ENCODE peak calls at places on chromosomes 5 and 9, in five cellular contexts. T is body of pancreas, F is heart left ventricle, J is astrocyte of the spinal cord, E is brain microvascular endothelial cell. M is an unnamed sample.

GRCh38 chr9:134871941-134872340 is 8.7 kb upstream of the FCN2 start:
- DNase-seq in J (peak; percentile 43), F (no peak), T (no peak), E (no peak), M (no peak)

GRCh38 chr9:121626012-121626411 is 25.4 kb upstream of the DAB2IP start:
- DNase-seq in T (no peak), F (no peak), E (no peak), J (no peak), M (no peak)

GRCh38 chr9:97319380-97319779 is 11.9 kb downstream of the CCDC180 start:
- DNase-seq in J (no peak), T (no peak), E (no peak), F (no peak), M (no peak)

GRCh38 chr9:130298663-130299279 is 33.2 kb downstream of the HMCN2 start:
- DNase-seq in J (no peak), E (no peak), T (no peak), F (peak; percentile 45), M (no peak)

GRCh38 chr9:92984976-92985375 is 37.7 kb downstream of the FGD3 start:
- DNase-seq in F (no peak), T (no peak), E (no peak), J (no peak), M (no peak)

GRCh38 chr5:2330325-2330724 is 421.2 kb downstream of the IRX2 start:
- DNase-seq in F (no peak), T (no peak), E (no peak), J (no peak), M (no peak)

GRCh38 chr9:108444400-108445358 is 411.1 kb downstream of the ACTL7B start:
- DNase-seq in T (peak; percentile 2), J (peak; percentile 86), E (peak; percentile 86), F (no peak), M (peak; percentile 97)

GRCh38 chr5:180976518-180976917 is 12.1 kb upstream of the BTNL3 start:
- DNase-seq in F (no peak), T (no peak), J (no peak), E (no peak), M (no peak)

GRCh38 chr5:68924490-68925145 is 169.2 kb upstream of the SLC30A5 start:
- DNase-seq in F (no peak), T (peak; percentile 67), E (peak; percentile 79), J (peak; percentile 46), M (peak; percentile 84)

GRCh38 chr9:114769664-114770063 is 36.2 kb downstream of the TNFSF15 start:
- DNase-seq in E (no peak), J (peak; percentile 42), F (no peak), T (no peak), M (peak; percentile 33)

GRCh38 chr9:88672874-88673695 is 138.1 kb downstream of the NXNL2 start:
- DNase-seq in J (no peak), F (no peak), T (no peak), E (no peak), M (no peak)

GRCh38 chr5:119257613-119258012 is 98.2 kb upstream of the TNFAIP8 start:
- DNase-seq in J (no peak), F (no peak), T (no peak), E (no peak), M (no peak)

GRCh38 chr5:6551287-6551954 is 81.4 kb downstream of the NSUN2 start:
- DNase-seq in T (no peak), E (peak; percentile 10), J (peak; percentile 48), F (no peak), M (peak; percentile 35)

GRCh38 chr5:11588803-11589202 is 315.4 kb downstream of the CTNND2 start:
- DNase-seq in E (no peak), T (no peak), J (peak; percentile 23), F (no peak), M (no peak)

GRCh38 chr5:77727190-77727589 is 48.9 kb downstream of the TBCA start:
- DNase-seq in T (no peak), E (no peak), J (no peak), F (no peak), M (no peak)

GRCh38 chr5:141186897-141187512 is at the start of gene PCDHB9:
- DNase-seq in E (no peak), J (no peak), F (no peak), T (peak; percentile 15), M (peak; percentile 8)

DNA sequence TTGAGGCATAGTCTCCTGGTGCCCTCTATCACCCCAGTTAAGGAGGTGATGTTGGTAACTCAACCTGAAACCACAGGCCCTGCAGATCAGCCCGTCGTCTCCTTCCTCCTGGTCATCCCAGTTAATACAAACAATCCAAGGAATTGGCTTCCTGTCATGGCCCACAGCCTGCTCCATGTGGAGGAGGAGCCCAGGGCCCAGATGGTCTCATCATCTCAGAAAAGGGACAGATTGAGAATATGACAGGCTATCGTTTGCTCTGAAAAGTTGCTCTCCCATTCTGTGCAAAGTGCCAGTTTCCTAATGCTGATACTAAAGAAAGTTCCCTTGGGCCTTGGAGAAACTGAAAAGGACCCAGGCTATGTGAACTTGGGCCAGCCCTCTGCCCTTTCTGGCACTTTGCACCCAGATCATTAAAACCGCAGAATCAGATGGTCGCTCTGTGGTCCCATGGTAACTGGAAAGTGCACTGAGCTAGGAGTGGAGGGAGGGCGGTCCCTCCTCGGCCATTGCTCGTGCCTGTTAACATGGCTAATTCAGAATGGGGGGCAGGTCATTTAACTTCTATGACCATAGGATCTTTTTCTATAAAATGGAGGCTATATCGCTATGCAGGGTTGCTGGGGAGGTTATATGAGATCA is 685 bp upstream of the SPAAR start:
- DNase-seq in J (no peak), E (no peak), F (no peak), T (no peak), M (no peak)
- H3K4me3 ChIP-seq in J (no peak overlapping the region), E (no peak overlapping the region), F (peak overlapping the region; percentile 52), T (no peak overlapping the region), M (no peak overlapping the region)

DNA sequence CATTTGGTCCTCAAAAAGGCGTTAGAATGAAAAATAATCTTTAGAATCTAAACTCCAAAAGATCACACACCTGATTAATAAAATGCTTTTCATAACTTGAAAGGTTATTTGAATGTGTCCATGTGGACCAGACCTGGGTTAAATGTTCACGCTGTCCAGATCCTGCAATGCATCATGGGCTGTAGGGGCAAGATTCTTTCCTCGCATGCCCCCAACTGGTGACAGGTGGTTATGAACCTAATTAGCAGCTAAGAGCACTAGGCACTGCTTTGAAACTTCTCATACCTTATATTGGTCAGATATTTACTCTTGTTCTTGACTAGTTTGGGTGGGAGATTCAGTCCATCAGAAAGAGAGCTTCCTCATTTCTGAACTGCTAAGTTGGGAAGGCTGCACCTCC is 19.3 kb upstream of the PIP5K1B start:
- DNase-seq in E (no peak), F (no peak), J (no peak), T (peak; percentile 58), M (no peak)
- TF ChIP-seq CTCF in E (no peak), F (peak; percentile 31), J (no peak), T (peak; percentile 62), M (peak; percentile 5)

GRCh38 chr5:40841068-40841805 is at the start of gene CARD6:
- DNase-seq in F (no peak), T (peak; percentile 23), E (no peak), J (peak; percentile 38), M (peak; percentile 76)
- H3K4me3 ChIP-seq in F (peak within 1 kb of the TSS; percentile 55), T (no peak within 1 kb of the TSS), E (peak within 1 kb of the TSS; percentile 53), J (peak within 1 kb of the TSS; percentile 31), M (peak within 1 kb of the TSS; percentile 60)

GRCh38 chr5:33800221-33800950 is 91.4 kb downstream of the ADAMTS12 start:
- DNase-seq in T (no peak), J (no peak), F (no peak), E (no peak), M (peak; percentile 36)
- TF ChIP-seq CTCF in T (no peak), J (peak; percentile 5), F (peak; percentile 10), E (peak; percentile 1), M (no peak)

DNA sequence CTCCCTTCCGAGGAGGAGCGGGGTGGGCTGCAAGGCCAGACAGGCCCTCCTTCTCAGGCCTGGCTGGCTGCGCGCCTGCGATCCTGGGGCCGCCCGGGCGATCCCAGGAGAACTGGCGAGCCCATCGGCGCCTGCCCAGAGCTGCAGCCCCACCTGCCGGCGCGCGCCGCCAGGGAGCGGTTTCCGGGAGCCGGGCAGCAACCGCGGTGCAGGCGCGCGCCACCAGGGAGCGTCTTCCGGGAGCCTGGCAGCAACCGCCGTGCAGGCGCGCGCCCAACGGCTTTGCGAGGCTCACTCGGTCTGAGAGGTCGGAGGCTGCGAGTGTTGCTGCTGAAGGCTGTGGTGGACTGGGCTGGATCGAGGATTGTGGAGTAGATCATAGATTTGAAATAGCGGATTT is 668.7 kb downstream of the SPATA31A6 start:
- DNase-seq in T (peak; percentile 68), J (peak; percentile 42), F (peak; percentile 60), E (no peak), M (peak; percentile 57)
- H3K4me3 ChIP-seq in T (no peak overlapping the region), J (peak overlapping the region; percentile 31), F (peak overlapping the region; percentile 46), E (peak overlapping the region; percentile 15), M (no peak overlapping the region)

DNA sequence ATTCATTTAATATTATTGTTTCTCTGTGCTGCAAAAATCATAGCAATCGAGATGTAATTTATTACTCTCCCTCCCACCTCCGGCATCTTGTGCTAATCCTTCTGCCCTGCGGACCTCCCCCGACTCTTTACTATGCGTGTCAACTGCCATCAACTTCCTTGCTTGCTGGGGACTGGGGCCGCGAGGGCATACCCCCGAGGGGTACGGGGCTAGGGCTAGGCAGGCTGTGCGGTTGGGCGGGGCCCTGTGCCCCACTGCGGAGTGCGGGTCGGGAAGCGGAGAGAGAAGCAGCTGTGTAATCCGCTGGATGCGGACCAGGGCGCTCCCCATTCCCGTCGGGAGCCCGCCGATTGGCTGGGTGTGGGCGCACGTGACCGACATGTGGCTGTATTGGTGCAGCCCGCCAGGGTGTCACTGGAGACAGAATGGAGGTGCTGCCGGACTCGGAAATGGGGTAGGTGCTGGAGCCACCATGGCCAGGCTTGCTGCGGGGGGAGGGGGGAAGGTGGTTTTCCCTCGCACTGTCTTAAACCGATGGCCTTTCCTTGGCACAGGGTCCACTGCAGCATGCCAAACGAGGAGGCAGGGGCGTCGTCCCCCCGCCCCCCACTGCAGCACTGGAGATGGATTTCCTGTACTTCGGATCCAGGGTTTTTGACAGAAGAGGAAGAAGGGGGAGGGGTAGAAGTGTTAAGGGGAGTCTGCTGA is at the start of gene APC:
- DNase-seq in T (peak; percentile 82), F (peak; percentile 95), E (peak; percentile 95), J (peak; percentile 90), M (peak; percentile 92)
- TF ChIP-seq CTCF in T (no peak), F (peak; percentile 17), E (peak; percentile 9), J (no peak), M (no peak)

DNA sequence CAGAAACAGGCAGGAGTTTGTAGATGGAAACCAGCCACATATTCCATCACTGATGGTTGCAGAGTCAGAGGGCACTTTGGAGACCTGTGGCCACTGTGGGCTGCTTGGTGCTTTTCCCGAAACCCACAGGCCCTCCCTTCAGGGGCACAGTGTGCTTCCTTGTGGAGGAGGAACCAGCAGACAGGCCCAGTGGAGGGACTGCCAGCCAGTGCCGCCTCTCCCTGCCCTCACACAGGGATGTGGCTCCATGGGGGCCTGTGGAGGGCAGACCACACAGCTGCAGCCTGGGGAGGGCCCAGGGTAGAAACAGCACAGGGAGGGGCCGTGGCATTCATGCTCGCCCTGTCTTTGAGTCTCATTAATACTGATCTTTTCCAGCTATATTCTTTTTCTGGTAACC is 35.2 kb downstream of the CEP72 start:
- DNase-seq in F (no peak), J (no peak), E (no peak), T (no peak), M (no peak)
- H3K4me3 ChIP-seq in F (no peak overlapping the region), J (no peak overlapping the region), E (no peak overlapping the region), T (no peak overlapping the region), M (no peak overlapping the region)